ENCODE peak calls at places on chromosomes 11 and 22, in four cellular contexts. One of them, this sample, is unnamed.

GRCh38 chr11:118882489-118882888 is 1.2 kb upstream of the CXCR5 start:
- DNase-seq in kidney tubule cell: no peak
- DNase-seq in dorsolateral prefrontal cortex: no peak
- DNase-seq in HCEC 1CT: no peak
- DNase-seq in this sample: no peak

GRCh38 chr22:30214703-30215405 is 31.7 kb downstream of the LIF start:
- DNase-seq in HCEC 1CT: no peak
- DNase-seq in kidney tubule cell: peak
- DNase-seq in dorsolateral prefrontal cortex: no peak
- DNase-seq in this sample: no peak

GRCh38 chr11:115869780-115870431 is 365.7 kb upstream of the CADM1 start:
- DNase-seq in kidney tubule cell: peak
- DNase-seq in dorsolateral prefrontal cortex: no peak
- DNase-seq in HCEC 1CT: no peak
- DNase-seq in this sample: no peak

GRCh38 chr11:14672635-14673034 is 29.0 kb downstream of the PDE3B start:
- DNase-seq in kidney tubule cell: peak
- DNase-seq in dorsolateral prefrontal cortex: no peak
- DNase-seq in HCEC 1CT: peak
- DNase-seq in this sample: no peak

GRCh38 chr11:79663012-79663411 is 222.2 kb upstream of the TENM4 start:
- DNase-seq in HCEC 1CT: no peak
- DNase-seq in kidney tubule cell: peak
- DNase-seq in dorsolateral prefrontal cortex: no peak
- DNase-seq in this sample: no peak

GRCh38 chr11:35288817-35289541 is 130.4 kb downstream of the SLC1A2 start:
- DNase-seq in dorsolateral prefrontal cortex: no peak
- DNase-seq in kidney tubule cell: peak
- DNase-seq in HCEC 1CT: peak
- DNase-seq in this sample: no peak

GRCh38 chr11:92306966-92307504 is 82.4 kb downstream of the FAT3 start:
- DNase-seq in dorsolateral prefrontal cortex: no peak
- DNase-seq in kidney tubule cell: no peak
- DNase-seq in HCEC 1CT: no peak
- DNase-seq in this sample: peak

GRCh38 chr11:62974848-62975522 is 9.8 kb downstream of the SLC22A6 start:
- DNase-seq in kidney tubule cell: peak
- DNase-seq in HCEC 1CT: peak
- DNase-seq in dorsolateral prefrontal cortex: no peak
- DNase-seq in this sample: peak

GRCh38 chr11:126491092-126491491 is 135.6 kb downstream of the ST3GAL4 start:
- DNase-seq in HCEC 1CT: no peak
- DNase-seq in dorsolateral prefrontal cortex: no peak
- DNase-seq in kidney tubule cell: no peak
- DNase-seq in this sample: no peak

GRCh38 chr11:70067591-70068341 is 10.4 kb upstream of the ANO1 start:
- DNase-seq in dorsolateral prefrontal cortex: no peak
- DNase-seq in HCEC 1CT: no peak
- DNase-seq in kidney tubule cell: no peak
- DNase-seq in this sample: no peak

GRCh38 chr11:69718147-69718546 is 14.3 kb upstream of the FGF19 start:
- DNase-seq in kidney tubule cell: peak
- DNase-seq in dorsolateral prefrontal cortex: no peak
- DNase-seq in HCEC 1CT: peak
- DNase-seq in this sample: peak

GRCh38 chr22:23825246-23825905 is 13.4 kb downstream of the DERL3 start:
- DNase-seq in kidney tubule cell: no peak
- DNase-seq in dorsolateral prefrontal cortex: no peak
- DNase-seq in HCEC 1CT: no peak
- DNase-seq in this sample: no peak

GRCh38 chr22:49967333-49968241 is 7.0 kb downstream of the PIM3 start:
- DNase-seq in HCEC 1CT: no peak
- DNase-seq in dorsolateral prefrontal cortex: peak
- DNase-seq in kidney tubule cell: peak
- DNase-seq in this sample: no peak

GRCh38 chr11:3130269-3131071 is 34.6 kb downstream of the OSBPL5 start:
- DNase-seq in HCEC 1CT: no peak
- DNase-seq in dorsolateral prefrontal cortex: peak
- DNase-seq in kidney tubule cell: no peak
- DNase-seq in this sample: no peak

GRCh38 chr11:19957301-19957985 is 202.8 kb downstream of the DBX1 start:
- DNase-seq in dorsolateral prefrontal cortex: no peak
- DNase-seq in HCEC 1CT: no peak
- DNase-seq in kidney tubule cell: peak
- DNase-seq in this sample: no peak

GRCh38 chr11:111035746-111036145 is 209.8 kb upstream of the POU2AF2 start:
- DNase-seq in HCEC 1CT: no peak
- DNase-seq in dorsolateral prefrontal cortex: no peak
- DNase-seq in kidney tubule cell: no peak
- DNase-seq in this sample: no peak

GRCh38 chr11:65366340-65366773 is 11.8 kb downstream of the TIGD3 start:
- DNase-seq in kidney tubule cell: peak
- DNase-seq in HCEC 1CT: peak
- DNase-seq in dorsolateral prefrontal cortex: no peak
- DNase-seq in this sample: peak

GRCh38 chr11:69252494-69252845 is 41.5 kb upstream of the MYEOV start:
- DNase-seq in dorsolateral prefrontal cortex: no peak
- DNase-seq in HCEC 1CT: no peak
- DNase-seq in kidney tubule cell: no peak
- DNase-seq in this sample: no peak

GRCh38 chr11:44524751-44525171 is 40.7 kb upstream of the CD82 start:
- DNase-seq in kidney tubule cell: no peak
- DNase-seq in HCEC 1CT: no peak
- DNase-seq in dorsolateral prefrontal cortex: no peak
- DNase-seq in this sample: no peak

GRCh38 chr22:25837288-25837900 is 95.4 kb downstream of the MYO18B start:
- DNase-seq in dorsolateral prefrontal cortex: no peak
- DNase-seq in HCEC 1CT: no peak
- DNase-seq in kidney tubule cell: peak
- DNase-seq in this sample: no peak

GRCh38 chr11:115929618-115930129 is 425.5 kb upstream of the CADM1 start:
- DNase-seq in kidney tubule cell: peak
- DNase-seq in HCEC 1CT: no peak
- DNase-seq in dorsolateral prefrontal cortex: no peak
- DNase-seq in this sample: no peak

GRCh38 chr11:35398881-35399280 is 20.5 kb downstream of the SLC1A2 start:
- DNase-seq in HCEC 1CT: no peak
- DNase-seq in kidney tubule cell: no peak
- DNase-seq in dorsolateral prefrontal cortex: no peak
- DNase-seq in this sample: no peak

GRCh38 chr22:33000342-33001280 is 57.6 kb downstream of the SYN3 start:
- DNase-seq in HCEC 1CT: no peak
- DNase-seq in kidney tubule cell: peak
- DNase-seq in dorsolateral prefrontal cortex: no peak
- DNase-seq in this sample: peak

GRCh38 chr11:18013790-18014507 is 1.1 kb upstream of the SERGEF start:
- DNase-seq in dorsolateral prefrontal cortex: no peak
- DNase-seq in HCEC 1CT: no peak
- DNase-seq in kidney tubule cell: no peak
- DNase-seq in this sample: peak

GRCh38 chr11:74754507-74755255 is 6.0 kb downstream of the RNF169 start:
- DNase-seq in dorsolateral prefrontal cortex: no peak
- DNase-seq in kidney tubule cell: peak
- DNase-seq in HCEC 1CT: peak
- DNase-seq in this sample: peak

GRCh38 chr11:118921929-118922744 is 3.6 kb downstream of the BCL9L start:
- DNase-seq in dorsolateral prefrontal cortex: no peak
- DNase-seq in kidney tubule cell: peak
- DNase-seq in HCEC 1CT: peak
- DNase-seq in this sample: peak

GRCh38 chr11:89119426-89119825 is 53.6 kb upstream of the GRM5 start:
- DNase-seq in HCEC 1CT: no peak
- DNase-seq in kidney tubule cell: no peak
- DNase-seq in dorsolateral prefrontal cortex: no peak
- DNase-seq in this sample: peak

GRCh38 chr11:33692013-33692504 is 8.6 kb downstream of the C11orf91 start:
- DNase-seq in kidney tubule cell: peak
- DNase-seq in dorsolateral prefrontal cortex: peak
- DNase-seq in HCEC 1CT: peak
- DNase-seq in this sample: peak

GRCh38 chr11:111733009-111733408 is 33.2 kb downstream of the PPP2R1B start:
- DNase-seq in HCEC 1CT: peak
- DNase-seq in dorsolateral prefrontal cortex: peak
- DNase-seq in kidney tubule cell: peak
- DNase-seq in this sample: peak

GRCh38 chr11:16148301-16148787 is 208.0 kb downstream of the SOX6 start:
- DNase-seq in HCEC 1CT: no peak
- DNase-seq in kidney tubule cell: no peak
- DNase-seq in dorsolateral prefrontal cortex: no peak
- DNase-seq in this sample: peak

GRCh38 chr22:33865996-33866395 is 54.3 kb downstream of the LARGE1 start:
- DNase-seq in dorsolateral prefrontal cortex: no peak
- DNase-seq in HCEC 1CT: no peak
- DNase-seq in kidney tubule cell: no peak
- DNase-seq in this sample: no peak

GRCh38 chr11:75159081-75159953 is 8.4 kb downstream of the SLCO2B1 start:
- DNase-seq in HCEC 1CT: no peak
- DNase-seq in kidney tubule cell: peak
- DNase-seq in dorsolateral prefrontal cortex: no peak
- DNase-seq in this sample: no peak

GRCh38 chr22:49075150-49075549 is 752.5 kb downstream of the BRD1 start:
- DNase-seq in HCEC 1CT: no peak
- DNase-seq in dorsolateral prefrontal cortex: peak
- DNase-seq in kidney tubule cell: no peak
- DNase-seq in this sample: no peak

GRCh38 chr11:112637046-112637445 is 324.2 kb upstream of the NCAM1 start:
- DNase-seq in dorsolateral prefrontal cortex: peak
- DNase-seq in HCEC 1CT: no peak
- DNase-seq in kidney tubule cell: no peak
- DNase-seq in this sample: no peak